ENCODE peak calls at places on chromosomes 5 and 9, in five cellular contexts. One of them, this sample, is unnamed.

GRCh38 chr9:70049672-70050271 is 6.1 kb downstream of the MAMDC2 start:
- DNase-seq in pancreas: peak
- DNase-seq in AG09309: no peak
- DNase-seq in cardiac fibroblast: peak
- DNase-seq in fibroblast of villous mesenchyme: peak
- DNase-seq in this sample: no peak

GRCh38 chr5:72307573-72307967 is 12.5 kb downstream of the MRPS27 start:
- DNase-seq in pancreas: no peak
- DNase-seq in AG09309: no peak
- DNase-seq in cardiac fibroblast: no peak
- DNase-seq in fibroblast of villous mesenchyme: no peak
- DNase-seq in this sample: no peak

GRCh38 chr5:132947661-132948060 is 15.8 kb downstream of the AFF4 start:
- DNase-seq in pancreas: no peak
- DNase-seq in AG09309: no peak
- DNase-seq in cardiac fibroblast: peak
- DNase-seq in fibroblast of villous mesenchyme: no peak
- DNase-seq in this sample: no peak

GRCh38 chr9:105930007-105930627 is 235.8 kb downstream of the TMEM38B start:
- DNase-seq in pancreas: no peak
- DNase-seq in AG09309: no peak
- DNase-seq in cardiac fibroblast: no peak
- DNase-seq in fibroblast of villous mesenchyme: no peak
- DNase-seq in this sample: no peak

GRCh38 chr5:133792683-133793082 is 175.7 kb downstream of the C5orf15 start:
- DNase-seq in pancreas: no peak
- DNase-seq in AG09309: no peak
- DNase-seq in cardiac fibroblast: no peak
- DNase-seq in fibroblast of villous mesenchyme: no peak
- DNase-seq in this sample: no peak

GRCh38 chr9:97507585-97507984 is 6.1 kb downstream of the TMOD1 start:
- DNase-seq in pancreas: no peak
- DNase-seq in AG09309: no peak
- DNase-seq in cardiac fibroblast: no peak
- DNase-seq in fibroblast of villous mesenchyme: no peak
- DNase-seq in this sample: no peak

GRCh38 chr9:114155967-114156294 is 594 bp downstream of the COL27A1 start:
- DNase-seq in pancreas: peak
- DNase-seq in AG09309: no peak
- DNase-seq in cardiac fibroblast: no peak
- DNase-seq in fibroblast of villous mesenchyme: no peak
- DNase-seq in this sample: no peak

GRCh38 chr9:20988916-20989315 is 42.5 kb downstream of the HACD4 start:
- DNase-seq in pancreas: no peak
- DNase-seq in AG09309: peak
- DNase-seq in cardiac fibroblast: peak
- DNase-seq in fibroblast of villous mesenchyme: peak
- DNase-seq in this sample: no peak

GRCh38 chr5:172482156-172483020 is 28.1 kb upstream of the SH3PXD2B start:
- DNase-seq in pancreas: no peak
- DNase-seq in AG09309: no peak
- DNase-seq in cardiac fibroblast: no peak
- DNase-seq in fibroblast of villous mesenchyme: no peak
- DNase-seq in this sample: no peak

GRCh38 chr9:68964102-68964541 is 49.8 kb downstream of the PRKACG start:
- DNase-seq in pancreas: no peak
- DNase-seq in AG09309: no peak
- DNase-seq in cardiac fibroblast: no peak
- DNase-seq in fibroblast of villous mesenchyme: no peak
- DNase-seq in this sample: no peak

GRCh38 chr5:114412509-114413171 is 50.8 kb downstream of the KCNN2 start:
- DNase-seq in pancreas: no peak
- DNase-seq in AG09309: peak
- DNase-seq in cardiac fibroblast: peak
- DNase-seq in fibroblast of villous mesenchyme: peak
- DNase-seq in this sample: peak

GRCh38 chr9:68778635-68779034 is 73.6 kb downstream of the PIP5K1B start:
- DNase-seq in pancreas: no peak
- DNase-seq in AG09309: no peak
- DNase-seq in cardiac fibroblast: no peak
- DNase-seq in fibroblast of villous mesenchyme: no peak
- DNase-seq in this sample: no peak

GRCh38 chr9:89187541-89187940 is 8.9 kb upstream of the SHC3 start:
- DNase-seq in pancreas: no peak
- DNase-seq in AG09309: no peak
- DNase-seq in cardiac fibroblast: no peak
- DNase-seq in fibroblast of villous mesenchyme: no peak
- DNase-seq in this sample: no peak

GRCh38 chr5:136166909-136167308 is 26.1 kb downstream of the SMIM32 start:
- DNase-seq in pancreas: no peak
- DNase-seq in AG09309: no peak
- DNase-seq in cardiac fibroblast: no peak
- DNase-seq in fibroblast of villous mesenchyme: no peak
- DNase-seq in this sample: no peak

GRCh38 chr5:138408023-138408422 is 30.8 kb upstream of the REEP2 start:
- DNase-seq in pancreas: no peak
- DNase-seq in AG09309: no peak
- DNase-seq in cardiac fibroblast: no peak
- DNase-seq in fibroblast of villous mesenchyme: peak
- DNase-seq in this sample: no peak

GRCh38 chr5:111995701-111996100 is 238.7 kb upstream of the NREP start:
- DNase-seq in pancreas: no peak
- DNase-seq in AG09309: no peak
- DNase-seq in cardiac fibroblast: no peak
- DNase-seq in fibroblast of villous mesenchyme: no peak
- DNase-seq in this sample: no peak

GRCh38 chr9:36893911-36894310 is 140.2 kb downstream of the PAX5 start:
- DNase-seq in pancreas: no peak
- DNase-seq in AG09309: no peak
- DNase-seq in cardiac fibroblast: no peak
- DNase-seq in fibroblast of villous mesenchyme: no peak
- DNase-seq in this sample: no peak

GRCh38 chr9:120442280-120442597 is 137.7 kb downstream of the CDK5RAP2 start:
- DNase-seq in pancreas: no peak
- DNase-seq in AG09309: no peak
- DNase-seq in cardiac fibroblast: no peak
- DNase-seq in fibroblast of villous mesenchyme: peak
- DNase-seq in this sample: no peak

GRCh38 chr5:1540166-1540565 is 16.4 kb upstream of the LPCAT1 start:
- DNase-seq in pancreas: no peak
- DNase-seq in AG09309: no peak
- DNase-seq in cardiac fibroblast: no peak
- DNase-seq in fibroblast of villous mesenchyme: no peak
- DNase-seq in this sample: no peak

GRCh38 chr9:36603006-36603405 is 30.3 kb downstream of the MELK start:
- DNase-seq in pancreas: no peak
- DNase-seq in AG09309: no peak
- DNase-seq in cardiac fibroblast: peak
- DNase-seq in fibroblast of villous mesenchyme: peak
- DNase-seq in this sample: no peak

GRCh38 chr5:132006331-132007120 is 4.9 kb downstream of the ACSL6 start:
- DNase-seq in pancreas: no peak
- DNase-seq in AG09309: no peak
- DNase-seq in cardiac fibroblast: no peak
- DNase-seq in fibroblast of villous mesenchyme: no peak
- DNase-seq in this sample: no peak

GRCh38 chr5:39080597-39081204 is 6.5 kb upstream of the RICTOR start:
- DNase-seq in pancreas: peak
- DNase-seq in AG09309: peak
- DNase-seq in cardiac fibroblast: peak
- DNase-seq in fibroblast of villous mesenchyme: peak
- DNase-seq in this sample: peak

GRCh38 chr5:14706615-14707021 is 42.1 kb downstream of the OTULIN start:
- DNase-seq in pancreas: no peak
- DNase-seq in AG09309: peak
- DNase-seq in cardiac fibroblast: peak
- DNase-seq in fibroblast of villous mesenchyme: peak
- DNase-seq in this sample: no peak

GRCh38 chr5:149358294-149358651 is 427 bp downstream of the PCYOX1L start:
- DNase-seq in pancreas: peak
- DNase-seq in AG09309: no peak
- DNase-seq in cardiac fibroblast: no peak
- DNase-seq in fibroblast of villous mesenchyme: no peak
- DNase-seq in this sample: no peak

GRCh38 chr5:139181835-139182452 is 16.2 kb downstream of the SIL1 start:
- DNase-seq in pancreas: no peak
- DNase-seq in AG09309: no peak
- DNase-seq in cardiac fibroblast: peak
- DNase-seq in fibroblast of villous mesenchyme: peak
- DNase-seq in this sample: no peak

GRCh38 chr9:132046456-132046855 is 33.2 kb downstream of the MED27 start:
- DNase-seq in pancreas: no peak
- DNase-seq in AG09309: no peak
- DNase-seq in cardiac fibroblast: peak
- DNase-seq in fibroblast of villous mesenchyme: no peak
- DNase-seq in this sample: no peak

GRCh38 chr5:115181757-115182156 is 12.0 kb upstream of the TRIM36 start:
- DNase-seq in pancreas: no peak
- DNase-seq in AG09309: no peak
- DNase-seq in cardiac fibroblast: no peak
- DNase-seq in fibroblast of villous mesenchyme: no peak
- DNase-seq in this sample: no peak

GRCh38 chr9:96688745-96689464 is 33.8 kb upstream of the PRXL2C start:
- DNase-seq in pancreas: no peak
- DNase-seq in AG09309: no peak
- DNase-seq in cardiac fibroblast: no peak
- DNase-seq in fibroblast of villous mesenchyme: no peak
- DNase-seq in this sample: no peak

GRCh38 chr9:972512-973294 is 3.8 kb upstream of the DMRT3 start:
- DNase-seq in pancreas: no peak
- DNase-seq in AG09309: no peak
- DNase-seq in cardiac fibroblast: no peak
- DNase-seq in fibroblast of villous mesenchyme: no peak
- DNase-seq in this sample: no peak

GRCh38 chr9:71766663-71767062 is 1.6 kb downstream of the CEMIP2 start:
- DNase-seq in pancreas: no peak
- DNase-seq in AG09309: no peak
- DNase-seq in cardiac fibroblast: no peak
- DNase-seq in fibroblast of villous mesenchyme: no peak
- DNase-seq in this sample: no peak

GRCh38 chr5:152439791-152440190 is 34.7 kb upstream of the NMUR2 start:
- DNase-seq in pancreas: no peak
- DNase-seq in AG09309: no peak
- DNase-seq in cardiac fibroblast: no peak
- DNase-seq in fibroblast of villous mesenchyme: no peak
- DNase-seq in this sample: no peak

GRCh38 chr5:127337876-127338275 is 47.3 kb downstream of the MEGF10 start:
- DNase-seq in pancreas: no peak
- DNase-seq in AG09309: no peak
- DNase-seq in cardiac fibroblast: no peak
- DNase-seq in fibroblast of villous mesenchyme: no peak
- DNase-seq in this sample: no peak

GRCh38 chr9:96199006-96199405 is 103.0 kb downstream of the HSD17B3 start:
- DNase-seq in pancreas: no peak
- DNase-seq in AG09309: no peak
- DNase-seq in cardiac fibroblast: no peak
- DNase-seq in fibroblast of villous mesenchyme: no peak
- DNase-seq in this sample: no peak

GRCh38 chr5:139631520-139632165 is 16.5 kb upstream of the CXXC5 start:
- DNase-seq in pancreas: no peak
- DNase-seq in AG09309: no peak
- DNase-seq in cardiac fibroblast: no peak
- DNase-seq in fibroblast of villous mesenchyme: peak
- DNase-seq in this sample: no peak

GRCh38 chr5:75611324-75612210 is at the start of gene ANKDD1B:
- DNase-seq in pancreas: peak
- DNase-seq in AG09309: no peak
- DNase-seq in cardiac fibroblast: peak
- DNase-seq in fibroblast of villous mesenchyme: peak
- DNase-seq in this sample: peak

GRCh38 chr5:42005561-42006153 is 80.6 kb downstream of the FBXO4 start:
- DNase-seq in pancreas: no peak
- DNase-seq in AG09309: no peak
- DNase-seq in cardiac fibroblast: peak
- DNase-seq in fibroblast of villous mesenchyme: peak
- DNase-seq in this sample: no peak

GRCh38 chr9:14353222-14354056 is 39.5 kb upstream of the NFIB start:
- DNase-seq in pancreas: peak
- DNase-seq in AG09309: peak
- DNase-seq in cardiac fibroblast: peak
- DNase-seq in fibroblast of villous mesenchyme: peak
- DNase-seq in this sample: peak

GRCh38 chr9:127925959-127926949 is 4.3 kb downstream of the PIP5KL1 start:
- DNase-seq in pancreas: no peak
- DNase-seq in AG09309: no peak
- DNase-seq in cardiac fibroblast: no peak
- DNase-seq in fibroblast of villous mesenchyme: no peak
- DNase-seq in this sample: no peak
- H3K4me3 ChIP-seq in pancreas: no peak
- H3K4me3 ChIP-seq in AG09309: no peak
- H3K4me3 ChIP-seq in cardiac fibroblast: peak
- H3K4me3 ChIP-seq in fibroblast of villous mesenchyme: peak
- H3K4me3 ChIP-seq in this sample: no peak

DNA sequence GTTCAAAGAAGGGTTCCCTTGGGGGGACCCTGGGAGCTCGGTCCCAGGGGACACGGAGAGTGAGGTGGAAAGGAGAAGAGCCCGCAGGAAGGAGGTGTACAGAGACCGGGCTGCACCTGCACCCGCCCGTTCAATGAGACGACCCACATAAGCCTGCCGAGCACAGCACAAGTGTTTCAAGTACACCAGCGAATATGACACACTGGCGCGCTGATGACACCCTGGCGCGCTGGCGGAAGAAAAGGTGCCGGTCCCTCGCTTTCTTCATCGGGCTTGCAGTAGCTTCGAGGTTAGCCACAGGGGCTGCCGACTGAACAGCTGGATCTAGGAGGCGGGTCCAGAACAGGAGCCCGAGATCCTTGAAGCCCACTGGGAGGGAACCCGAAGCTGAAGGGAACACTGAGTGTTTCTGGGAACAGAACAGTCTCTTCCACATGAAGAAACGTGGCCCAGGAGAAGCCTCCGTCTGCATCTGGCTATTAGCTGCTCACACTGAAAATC is 1.4 kb downstream of the TBC1D9B start:
- DNase-seq in pancreas: no peak
- DNase-seq in AG09309: no peak
- DNase-seq in cardiac fibroblast: peak
- DNase-seq in fibroblast of villous mesenchyme: no peak
- DNase-seq in this sample: no peak
- H3K4me3 ChIP-seq in pancreas: no peak
- H3K4me3 ChIP-seq in AG09309: peak
- H3K4me3 ChIP-seq in cardiac fibroblast: peak
- H3K4me3 ChIP-seq in fibroblast of villous mesenchyme: peak
- H3K4me3 ChIP-seq in this sample: peak

GRCh38 chr9:88076286-88077070 is 61.8 kb downstream of the SPATA31C2 start:
- DNase-seq in pancreas: peak
- DNase-seq in AG09309: no peak
- DNase-seq in cardiac fibroblast: peak
- DNase-seq in fibroblast of villous mesenchyme: peak
- DNase-seq in this sample: peak
- H3K4me3 ChIP-seq in pancreas: peak
- H3K4me3 ChIP-seq in AG09309: peak
- H3K4me3 ChIP-seq in cardiac fibroblast: peak
- H3K4me3 ChIP-seq in fibroblast of villous mesenchyme: peak
- H3K4me3 ChIP-seq in this sample: peak

GRCh38 chr9:26945591-26945990 is 1.5 kb downstream of the PLAA start:
- DNase-seq in pancreas: no peak
- DNase-seq in AG09309: no peak
- DNase-seq in cardiac fibroblast: no peak
- DNase-seq in fibroblast of villous mesenchyme: no peak
- DNase-seq in this sample: no peak
- H3K4me3 ChIP-seq in pancreas: no peak
- H3K4me3 ChIP-seq in AG09309: peak
- H3K4me3 ChIP-seq in cardiac fibroblast: peak
- H3K4me3 ChIP-seq in fibroblast of villous mesenchyme: peak
- H3K4me3 ChIP-seq in this sample: peak